ENCODE peak calls at places on chromosome 12, in six cellular contexts. P is activated gamma-delta T cell treated with anti-CD3 and anti-CD28 coated beads, Interleukin-2, amount 50 U/mL, for 16 hours; A is SW480; S is SHP77; K is EL; W is activated T-helper 1 cell treated with Interleukin-2 at 50 U/mL for 16 hours. V is an unnamed sample.

GRCh38 chr12:81797100-81797499 is 38.0 kb upstream of the PPFIA2 start:
- DNase-seq in W (no peak), A (peak; percentile 5), K (peak; percentile 1), S (no peak), P (no peak), V (no peak)

GRCh38 chr12:52055781-52056711 is 4.8 kb downstream of the NR4A1 start:
- DNase-seq in S (no peak), K (no peak), P (no peak), A (no peak), W (no peak), V (no peak)

GRCh38 chr12:9364224-9365176 is 156.3 kb upstream of the PZP start:
- DNase-seq in W (no peak), A (peak; percentile 90), K (peak; percentile 63), S (no peak), P (peak; percentile 7), V (no peak)

GRCh38 chr12:121795029-121795977 is 1.8 kb upstream of the RHOF start:
- DNase-seq in W (peak; percentile 78), S (peak; percentile 81), A (peak; percentile 66), P (peak; percentile 78), K (peak; percentile 83), V (peak; percentile 75)

GRCh38 chr12:104761091-104761490 is 197.0 kb downstream of the SLC41A2 start:
- DNase-seq in A (no peak), K (no peak), P (no peak), W (no peak), S (no peak), V (no peak)

GRCh38 chr12:89098390-89099102 is 253.8 kb downstream of the DUSP6 start:
- DNase-seq in S (peak; percentile 99), P (no peak), K (no peak), W (no peak), A (no peak), V (no peak)

GRCh38 chr12:93751864-93752610 is 74.9 kb downstream of the CRADD start:
- DNase-seq in W (no peak), P (no peak), S (no peak), K (peak; percentile 64), A (no peak), V (no peak)

GRCh38 chr12:114407034-114407420 is 1.1 kb upstream of the TBX5 start:
- DNase-seq in W (no peak), S (no peak), P (no peak), K (peak; percentile 41), A (no peak), V (no peak)

GRCh38 chr12:78062781-78063180 is 232.1 kb downstream of the NAV3 start:
- DNase-seq in A (peak; percentile 2), W (no peak), K (peak; percentile 62), P (no peak), S (no peak), V (no peak)

V was measured in T follicular helper cell.